ENCODE peak calls at places on chromosomes 2 and 18, in ten cellular contexts. G is upper lobe of right lung, D is fibroblast of mammary gland, B is PC-3, V is psoas muscle, Y is fibroblast of pulmonary artery, F is ovary, H is upper lobe of left lung, I is epithelial cell of esophagus, P is kidney. E is an unnamed sample.

GRCh38 chr18:13220326-13220991 is 1.9 kb downstream of the LDLRAD4 start:
- DNase-seq in G (no peak), D (no peak), B (no peak), V (no peak), Y (no peak), F (no peak), H (no peak), I (no peak), P (no peak), E (no peak)

GRCh38 chr2:45494275-45494977 is 116.6 kb downstream of the SRBD1 start:
- DNase-seq in G (no peak), D (peak), B (peak), V (no peak), Y (peak), F (no peak), H (no peak), I (peak), P (no peak), E (peak)

GRCh38 chr2:195468771-195469170 is 188.3 kb upstream of the SLC39A10 start:
- DNase-seq in G (no peak), D (no peak), B (no peak), V (no peak), Y (no peak), F (no peak), H (no peak), I (no peak), P (no peak), E (no peak)

GRCh38 chr2:56749152-56749752 is 565.5 kb downstream of the CCDC85A start:
- DNase-seq in G (no peak), D (peak), B (peak), V (no peak), Y (peak), F (no peak), H (no peak), I (peak), P (no peak), E (peak)

GRCh38 chr2:295081-295480 is 7.2 kb upstream of the ALKAL2 start:
- DNase-seq in G (no peak), D (no peak), B (no peak), V (no peak), Y (no peak), F (no peak), H (no peak), I (no peak), P (no peak), E (no peak)

GRCh38 chr18:8515142-8515865 is 93.9 kb upstream of the RAB12 start:
- DNase-seq in G (no peak), D (no peak), B (no peak), V (no peak), Y (no peak), F (no peak), H (no peak), I (no peak), P (no peak), E (no peak)

GRCh38 chr2:6977095-6977777 is 60.0 kb downstream of the RNF144A start:
- DNase-seq in G (no peak), D (peak), B (peak), V (peak), Y (peak), F (peak), H (peak), I (no peak), P (no peak), E (no peak)

GRCh38 chr2:177391822-177392372 is 676 bp upstream of the AGPS start:
- DNase-seq in G (no peak), D (no peak), B (no peak), V (no peak), Y (no peak), F (no peak), H (no peak), I (no peak), P (no peak), E (no peak)

GRCh38 chr18:4004176-4004829 is 450.8 kb downstream of the DLGAP1 start:
- DNase-seq in G (no peak), D (peak), B (peak), V (no peak), Y (no peak), F (no peak), H (no peak), I (peak), P (no peak), E (no peak)

GRCh38 chr18:79643049-79643765 is 36.4 kb upstream of the CTDP1 start:
- DNase-seq in G (peak), D (no peak), B (no peak), V (no peak), Y (no peak), F (no peak), H (no peak), I (no peak), P (no peak), E (no peak)

GRCh38 chr2:26429779-26430654 is 28.3 kb downstream of the DRC1 start:
- DNase-seq in G (no peak), D (no peak), B (peak), V (no peak), Y (no peak), F (no peak), H (no peak), I (peak), P (no peak), E (no peak)

GRCh38 chr18:31741096-31741735 is 19.5 kb downstream of the SLC25A52 start:
- DNase-seq in G (no peak), D (peak), B (peak), V (no peak), Y (peak), F (no peak), H (peak), I (peak), P (no peak), E (peak)
- TF ChIP-seq CTCF in G (peak), D (peak), B (peak), V (peak), Y (peak), F (peak), H (peak), I (peak), P (peak), E (peak)

DNA sequence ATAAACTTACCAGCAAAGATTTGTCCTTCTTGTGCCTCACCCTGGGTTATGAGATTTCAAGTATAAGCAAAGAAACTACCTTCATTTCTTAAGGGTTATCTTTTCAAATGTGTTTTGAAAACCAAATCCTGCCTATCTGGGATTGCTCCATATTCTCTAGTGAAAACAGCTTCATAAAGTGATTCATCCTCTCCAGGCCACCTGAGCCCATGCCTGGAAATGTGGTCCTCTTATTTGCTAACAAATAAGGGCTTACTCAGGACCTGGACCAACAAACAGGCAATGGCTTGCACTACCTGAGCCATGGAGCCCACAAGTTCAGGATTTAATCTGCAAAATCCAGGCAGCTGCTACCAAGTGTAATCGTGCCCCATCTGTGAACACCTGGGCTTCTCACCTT is 234.4 kb upstream of the RBBP8 start:
- DNase-seq in G (no peak), D (no peak), B (no peak), V (no peak), Y (no peak), F (no peak), H (no peak), I (peak), P (no peak), E (no peak)
- H3K4me3 ChIP-seq in G (no peak), D (no peak), B (no peak), V (no peak), Y (no peak), F (no peak), H (no peak), I (no peak), P (no peak), E (no peak)

GRCh38 chr2:19762142-19762541 is 139.6 kb downstream of the TTC32 start:
- DNase-seq in G (no peak), D (peak), B (no peak), V (no peak), Y (peak), F (no peak), H (no peak), I (no peak), P (no peak), E (no peak)

GRCh38 chr2:19757586-19757985 is 144.2 kb downstream of the TTC32 start:
- DNase-seq in G (no peak), D (no peak), B (no peak), V (no peak), Y (peak), F (no peak), H (no peak), I (no peak), P (no peak), E (no peak)

GRCh38 chr2:19754907-19755306 is 146.9 kb downstream of the TTC32 start:
- DNase-seq in G (no peak), D (no peak), B (no peak), V (no peak), Y (peak), F (peak), H (no peak), I (peak), P (no peak), E (no peak)

GRCh38 chr2:19759880-19760279 is 141.9 kb downstream of the TTC32 start:
- DNase-seq in G (no peak), D (no peak), B (peak), V (no peak), Y (no peak), F (no peak), H (no peak), I (no peak), P (no peak), E (no peak)

GRCh38 chr2:19758658-19759057 is 143.1 kb downstream of the TTC32 start:
- DNase-seq in G (no peak), D (no peak), B (no peak), V (no peak), Y (no peak), F (no peak), H (no peak), I (no peak), P (no peak), E (no peak)
- TF ChIP-seq CTCF in G (no peak), D (no peak), B (no peak), V (no peak), Y (no peak), F (no peak), H (no peak), I (no peak), P (no peak), E (no peak)

GRCh38 chr2:215060851-215061541 is 77.4 kb downstream of the ABCA12 start:
- DNase-seq in G (no peak), D (no peak), B (no peak), V (no peak), Y (no peak), F (no peak), H (no peak), I (no peak), P (no peak), E (no peak)

GRCh38 chr2:215055891-215056290 is 82.5 kb downstream of the ABCA12 start:
- DNase-seq in G (no peak), D (no peak), B (no peak), V (no peak), Y (no peak), F (no peak), H (no peak), I (no peak), P (no peak), E (no peak)

GRCh38 chr2:215063526-215063925 is 74.9 kb downstream of the ABCA12 start:
- DNase-seq in G (no peak), D (no peak), B (no peak), V (no peak), Y (no peak), F (no peak), H (no peak), I (no peak), P (no peak), E (no peak)

GRCh38 chr2:215059724-215060123 is 78.7 kb downstream of the ABCA12 start:
- DNase-seq in G (no peak), D (no peak), B (no peak), V (no peak), Y (peak), F (no peak), H (no peak), I (peak), P (no peak), E (no peak)
- H3K4me3 ChIP-seq in G (no peak), D (no peak), B (no peak), V (no peak), Y (no peak), F (no peak), H (no peak), I (no peak), P (no peak), E (no peak)

GRCh38 chr2:145546091-145546490 is 1026.2 kb upstream of the ZEB2 start:
- DNase-seq in G (no peak), D (peak), B (peak), V (no peak), Y (peak), F (no peak), H (no peak), I (peak), P (no peak), E (peak)
- TF ChIP-seq CTCF in G (no peak), D (peak), B (peak), V (no peak), Y (peak), F (no peak), H (no peak), I (no peak), P (no peak), E (peak)

GRCh38 chr2:38374978-38375377 is 2.1 kb downstream of the ATL2 start:
- DNase-seq in G (no peak), D (no peak), B (peak), V (no peak), Y (no peak), F (no peak), H (no peak), I (peak), P (no peak), E (peak)
- H3K4me3 ChIP-seq in G (peak), D (no peak), B (peak), V (peak), Y (peak), F (peak), H (peak), I (peak), P (peak), E (peak)

DNA sequence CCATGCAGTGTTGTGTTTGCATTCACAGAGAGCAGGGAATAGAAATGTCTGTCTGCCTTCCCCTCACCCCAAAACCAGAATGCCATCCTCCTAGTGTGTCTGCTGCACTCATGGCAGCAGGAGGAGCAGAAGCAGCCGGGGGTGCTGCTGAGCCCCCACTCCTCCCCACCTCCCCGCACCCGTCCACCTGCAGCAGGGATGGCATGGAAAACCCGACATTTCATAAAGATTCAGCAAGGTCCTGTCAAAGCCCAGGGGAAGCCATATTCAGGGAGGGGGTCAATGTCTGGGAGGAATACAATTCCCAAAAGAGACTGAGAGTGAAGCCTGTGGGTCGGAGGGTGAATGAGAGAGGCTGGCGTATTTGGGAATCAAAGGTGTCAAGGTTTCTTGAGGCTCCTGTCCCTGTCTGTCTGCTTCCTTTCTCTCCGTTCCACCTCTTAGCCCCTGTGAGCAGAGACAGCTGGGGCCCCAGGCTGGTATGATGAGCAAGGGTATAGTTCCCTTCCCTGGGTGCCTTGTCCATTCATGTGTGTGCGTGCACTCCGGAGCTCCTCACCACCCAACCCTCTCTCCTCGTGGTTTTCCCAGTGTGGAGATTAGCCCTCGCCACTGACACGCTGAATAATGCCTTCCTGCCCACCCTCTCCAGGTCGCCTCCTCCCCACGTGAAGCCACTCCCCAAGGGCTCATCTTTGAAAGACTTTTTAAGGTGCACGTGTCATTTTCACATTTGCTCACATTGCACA is 133.5 kb upstream of the ZNF236 start:
- DNase-seq in G (no peak), D (no peak), B (no peak), V (no peak), Y (no peak), F (no peak), H (no peak), I (no peak), P (no peak), E (no peak)
- TF ChIP-seq CTCF in G (no peak), D (no peak), B (no peak), V (no peak), Y (no peak), F (no peak), H (no peak), I (no peak), P (no peak), E (no peak)

GRCh38 chr2:54454922-54455583 is 1.1 kb upstream of the SPTBN1 start:
- DNase-seq in G (peak), D (no peak), B (peak), V (no peak), Y (no peak), F (peak), H (peak), I (no peak), P (no peak), E (no peak)
- H3K4me3 ChIP-seq in G (peak), D (peak), B (peak), V (peak), Y (peak), F (peak), H (peak), I (peak), P (peak), E (peak)

DNA sequence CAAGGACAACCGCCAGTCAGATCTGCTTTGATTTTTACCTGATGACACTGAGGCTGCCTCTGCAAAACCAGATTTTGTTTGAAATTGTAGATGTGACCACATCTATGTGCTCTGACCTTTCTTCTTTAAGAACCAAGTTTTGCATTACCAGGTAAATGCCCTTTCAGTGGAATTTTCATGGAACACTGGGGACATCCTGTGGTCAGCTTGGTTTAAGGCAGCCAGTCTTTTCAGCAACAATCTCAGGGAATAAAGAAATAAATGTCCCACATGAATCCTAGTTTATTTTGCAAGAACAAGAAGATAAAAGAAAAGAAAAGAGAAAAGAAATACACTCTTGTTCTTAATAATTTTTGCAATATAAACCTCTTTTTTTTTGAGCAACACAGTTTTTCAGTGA is 90.6 kb downstream of the POU3F3 start:
- DNase-seq in G (no peak), D (peak), B (peak), V (no peak), Y (peak), F (no peak), H (no peak), I (peak), P (no peak), E (no peak)
- TF ChIP-seq CTCF in G (peak), D (peak), B (peak), V (no peak), Y (no peak), F (no peak), H (no peak), I (peak), P (peak), E (peak)

E was measured in fibroblast of villous mesenchyme.